ENCODE peak calls at places on chromosome 1, in seven cellular contexts. E, U, I, R, H, B and S are unnamed samples.

GRCh38 chr1:15207829-15208429 is 39.1 kb upstream of the FHAD1 start:
- DNase-seq in B (peak), E (no peak), R (no peak), U (no peak), I (no peak), H (no peak), S (no peak)

GRCh38 chr1:187682112-187682511 is 853.4 kb downstream of the PLA2G4A start:
- DNase-seq in H (no peak), U (no peak), E (no peak), I (no peak), B (no peak), R (no peak), S (no peak)

GRCh38 chr1:203684077-203684476 is 57.4 kb downstream of the ATP2B4 start:
- DNase-seq in U (no peak), R (no peak), I (no peak), E (no peak), H (no peak), B (no peak), S (no peak)

GRCh38 chr1:36524359-36525062 is 41.8 kb upstream of the CSF3R start:
- DNase-seq in U (no peak), R (no peak), B (no peak), H (no peak), I (no peak), E (no peak), S (no peak)

GRCh38 chr1:157691285-157691920 is 9.2 kb downstream of the FCRL3 start:
- DNase-seq in U (peak), B (peak), I (peak), R (peak), H (peak), E (peak), S (peak)

GRCh38 chr1:173506437-173506836 is 29.3 kb downstream of the PRDX6 start:
- DNase-seq in E (peak), H (no peak), R (no peak), B (no peak), U (no peak), I (no peak), S (no peak)

GRCh38 chr1:39898648-39899603 is 2.8 kb downstream of the MYCL start:
- DNase-seq in H (peak), E (peak), R (peak), U (peak), I (peak), B (peak), S (peak)

GRCh38 chr1:4328402-4329071 is 325.9 kb upstream of the AJAP1 start:
- DNase-seq in U (no peak), R (no peak), B (no peak), E (no peak), H (no peak), I (no peak), S (no peak)

GRCh38 chr1:110502402-110502801 is 16.6 kb downstream of the KCNA10 start:
- DNase-seq in I (no peak), B (no peak), E (no peak), R (no peak), U (no peak), H (no peak), S (no peak)

GRCh38 chr1:67294836-67295622 is 12.6 kb upstream of the IL12RB2 start:
- DNase-seq in I (no peak), H (no peak), R (no peak), B (no peak), U (no peak), E (no peak), S (no peak)

GRCh38 chr1:53913352-53914043 is 19.5 kb downstream of the DIO1 start:
- DNase-seq in U (no peak), R (no peak), H (no peak), B (no peak), I (no peak), E (no peak), S (no peak)

GRCh38 chr1:935751-936231 is 12.1 kb downstream of the SAMD11 start:
- DNase-seq in R (no peak), B (no peak), E (no peak), I (no peak), H (no peak), U (no peak), S (no peak)

GRCh38 chr1:179586107-179586823 is 5.4 kb upstream of the TDRD5 start:
- DNase-seq in I (peak), E (no peak), U (peak), B (peak), H (peak), R (peak), S (peak)

GRCh38 chr1:180156631-180157091 is 2.0 kb downstream of the QSOX1 start:
- DNase-seq in B (peak), E (no peak), U (peak), R (peak), H (peak), I (peak), S (peak)

GRCh38 chr1:181141431-181141910 is 53.0 kb downstream of the IER5 start:
- DNase-seq in U (peak), I (peak), H (peak), E (no peak), B (peak), R (peak), S (peak)

GRCh38 chr1:208177656-208178055 is 66.5 kb downstream of the PLXNA2 start:
- DNase-seq in E (no peak), H (no peak), R (no peak), B (no peak), I (peak), U (no peak), S (peak)

GRCh38 chr1:170707959-170708666 is 44.2 kb downstream of the PRRX1 start:
- DNase-seq in E (no peak), B (peak), I (peak), R (peak), U (peak), H (peak), S (peak)

GRCh38 chr1:109046671-109047070 is 4.8 kb upstream of the WDR47 start:
- DNase-seq in R (no peak), H (no peak), E (no peak), I (no peak), U (no peak), B (no peak), S (peak)

GRCh38 chr1:232317336-232317735 is 312.6 kb downstream of the SIPA1L2 start:
- DNase-seq in U (no peak), B (no peak), H (no peak), I (no peak), E (no peak), R (no peak), S (no peak)

GRCh38 chr1:112713466-112714312 is 1.4 kb downstream of the PPM1J start:
- DNase-seq in B (no peak), E (peak), H (no peak), R (no peak), I (no peak), U (no peak), S (no peak)

GRCh38 chr1:57489342-57490036 is 65.6 kb upstream of the DAB1 start:
- DNase-seq in R (peak), H (peak), U (peak), I (peak), E (no peak), B (peak), S (peak)

GRCh38 chr1:43982798-43983197 is 3.8 kb downstream of the B4GALT2 start:
- DNase-seq in U (no peak), B (no peak), H (no peak), I (no peak), R (peak), E (no peak), S (no peak)

GRCh38 chr1:15107052-15107687 is 46.4 kb upstream of the TMEM51 start:
- DNase-seq in I (no peak), H (no peak), E (no peak), R (no peak), U (no peak), B (no peak), S (no peak)

GRCh38 chr1:234531181-234532132 is 52.5 kb upstream of the TARBP1 start:
- DNase-seq in B (peak), R (peak), H (peak), I (peak), U (peak), E (no peak), S (peak)

GRCh38 chr1:37741662-37742061 is 23.3 kb downstream of the EPHA10 start:
- DNase-seq in I (no peak), U (no peak), R (no peak), E (no peak), B (no peak), H (no peak), S (no peak)

GRCh38 chr1:175307160-175307559 is 114.6 kb upstream of the KIAA0040 start:
- DNase-seq in B (no peak), H (no peak), U (no peak), R (no peak), I (no peak), E (peak), S (no peak)

GRCh38 chr1:226891846-226892533 is 21.6 kb downstream of the PSEN2 start:
- DNase-seq in E (no peak), I (peak), U (peak), R (peak), B (peak), H (no peak), S (peak)

GRCh38 chr1:202237052-202237451 is 43.5 kb downstream of the LGR6 start:
- DNase-seq in B (peak), R (peak), H (no peak), U (no peak), E (peak), I (no peak), S (peak)
- TF ChIP-seq CTCF in B (peak), R (peak), H (peak), U (peak), E (peak), I (peak), S (peak)

DNA sequence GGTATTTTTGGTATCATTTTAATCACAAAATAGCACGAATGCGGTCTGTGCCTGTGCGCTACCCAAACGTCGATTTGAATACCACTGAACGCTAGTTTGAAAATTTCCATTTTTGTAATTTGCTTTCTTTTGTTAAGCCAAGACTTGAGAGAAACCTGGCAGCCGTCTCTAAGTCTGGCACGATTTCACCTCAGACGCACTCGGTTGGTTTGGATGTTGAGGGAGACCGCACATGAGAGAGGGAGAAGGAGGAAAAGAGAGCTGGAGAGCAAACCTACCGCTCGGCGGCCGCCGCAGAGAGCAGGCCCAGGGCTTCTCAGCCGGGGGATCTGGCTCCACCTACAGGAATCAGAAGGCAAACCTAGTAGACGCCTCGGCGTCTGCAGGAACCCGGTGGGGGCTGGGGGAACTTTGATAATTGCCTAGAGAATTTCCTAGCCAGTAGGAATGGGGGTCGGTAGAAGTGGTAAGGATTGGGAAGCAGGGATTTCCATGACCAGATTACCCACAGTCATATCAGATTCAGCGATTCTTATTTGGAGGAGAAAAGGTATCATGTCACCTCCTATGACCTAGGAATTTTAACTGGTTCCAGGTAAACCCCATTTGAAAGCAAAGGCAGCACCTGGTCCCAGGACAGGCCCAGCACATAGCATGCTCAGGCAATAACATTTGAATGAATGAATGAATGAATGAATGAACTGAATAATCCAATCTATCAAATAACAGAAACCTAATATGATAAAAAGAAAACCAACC is 83.2 kb downstream of the TM2D1 start:
- DNase-seq in I (peak), H (peak), U (peak), R (peak), E (peak), B (peak), S (peak)
- H3K4me3 ChIP-seq in I (no peak), H (peak), U (peak), R (peak), E (no peak), B (no peak), S (no peak)

GRCh38 chr1:154148787-154149186 is 6.1 kb downstream of the NUP210L start:
- DNase-seq in H (no peak), U (peak), B (peak), R (peak), I (peak), E (peak), S (peak)

GRCh38 chr1:154141240-154141639 is 13.6 kb downstream of the NUP210L start:
- DNase-seq in U (peak), B (peak), I (peak), E (no peak), R (peak), H (peak), S (no peak)

GRCh38 chr1:154142358-154142757 is 12.5 kb downstream of the NUP210L start:
- DNase-seq in R (no peak), U (no peak), H (no peak), E (no peak), I (no peak), B (no peak), S (no peak)

GRCh38 chr1:154151311-154151710 is 3.6 kb downstream of the NUP210L start:
- DNase-seq in H (peak), U (peak), R (peak), I (no peak), E (no peak), B (peak), S (no peak)

GRCh38 chr1:154145986-154146385 is 8.9 kb downstream of the NUP210L start:
- DNase-seq in B (no peak), I (no peak), H (no peak), E (no peak), U (no peak), R (no peak), S (no peak)
- TF ChIP-seq CTCF in B (peak), I (peak), H (peak), E (peak), U (peak), R (peak), S (peak)

GRCh38 chr1:167642501-167642826 is 12.4 kb downstream of the RCSD1 start:
- DNase-seq in B (no peak), R (no peak), U (no peak), E (no peak), H (no peak), I (no peak), S (no peak)
- H3K4me3 ChIP-seq in B (no peak), R (no peak), U (no peak), E (no peak), H (no peak), I (no peak), S (no peak)

DNA sequence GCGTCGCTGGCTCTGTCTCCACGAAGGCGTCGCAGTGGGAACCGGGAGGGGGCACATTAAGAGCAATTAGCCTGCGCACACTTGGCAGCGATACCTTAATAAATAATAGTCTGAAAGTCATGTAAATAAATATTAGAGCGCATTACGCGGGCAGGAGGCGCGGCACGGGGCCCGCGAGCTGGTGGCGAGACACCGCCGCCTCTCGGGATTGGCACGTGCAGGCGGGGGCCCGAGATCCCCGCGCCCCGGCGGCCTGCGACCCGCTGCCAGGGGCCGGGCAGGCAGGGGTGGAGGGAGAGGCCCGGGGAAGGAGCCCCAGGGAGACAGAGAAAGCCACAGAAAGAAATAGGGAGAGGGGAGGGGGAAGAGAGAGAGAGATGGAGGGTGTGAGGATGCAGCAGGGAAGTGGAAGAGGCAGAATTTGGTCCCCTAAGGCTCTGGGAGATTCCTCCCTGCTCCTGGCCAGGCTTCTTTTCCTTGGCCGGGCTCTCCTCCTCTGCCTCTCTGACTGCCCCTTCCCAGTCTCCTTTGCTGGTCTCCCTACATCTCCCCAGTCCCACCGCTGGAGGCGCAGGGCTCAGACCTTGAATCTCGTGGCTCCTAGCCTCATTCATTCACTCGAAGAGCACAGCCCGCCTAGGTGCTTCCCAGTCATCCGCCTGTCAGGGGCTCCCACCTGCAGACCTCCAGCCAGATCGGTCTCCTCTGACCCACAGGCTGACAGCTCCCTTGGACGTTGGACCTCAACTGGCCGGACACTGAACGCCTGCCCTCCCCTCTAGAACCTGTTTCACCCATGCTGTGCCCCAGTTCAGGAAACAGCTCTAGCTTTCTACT is 76.3 kb downstream of the VWA5B1 start:
- DNase-seq in R (peak), E (no peak), U (peak), B (peak), I (peak), H (peak), S (peak)
- TF ChIP-seq CTCF in R (peak), E (peak), U (peak), B (peak), I (peak), H (peak), S (peak)

GRCh38 chr1:47444317-47444577 is 6.4 kb downstream of the FOXD2 start:
- DNase-seq in I (no peak), U (no peak), B (peak), R (no peak), H (no peak), E (no peak), S (no peak)
- H3K4me3 ChIP-seq in I (no peak), U (no peak), B (peak), R (no peak), H (no peak), E (no peak), S (no peak)

GRCh38 chr1:165006843-165007242 is 349.7 kb downstream of the LMX1A start:
- DNase-seq in U (no peak), E (no peak), H (no peak), I (no peak), R (no peak), B (no peak), S (no peak)
- TF ChIP-seq CTCF in U (no peak), E (no peak), H (no peak), I (no peak), R (no peak), B (no peak), S (no peak)

GRCh38 chr1:160748877-160749269 is 9.8 kb downstream of the SLAMF7 start:
- DNase-seq in B (peak), U (peak), E (no peak), I (no peak), H (peak), R (no peak), S (peak)
- H3K4me3 ChIP-seq in B (no peak), U (no peak), E (no peak), I (no peak), H (no peak), R (no peak), S (no peak)